ENCODE peak calls at places on chromosomes 12 and 14, in seven cellular contexts. S is GM12878, P is SK-N-SH, Y is HCT116, O is H1, I is K562, J is HepG2. F is an unnamed sample.

GRCh38 chr12:29750928-29751220 is 32.9 kb downstream of the TMTC1 start:
- DNase-seq in Y (no peak), S (no peak), J (no peak), P (no peak), I (no peak), O (no peak), F (no peak)

GRCh38 chr14:104826197-104826857 is 25.4 kb downstream of the ZBTB42 start:
- DNase-seq in Y (peak), I (peak), J (peak), S (no peak), P (peak), O (peak), F (no peak)

GRCh38 chr14:24673534-24674203 is 39.7 kb upstream of the GZMB start:
- DNase-seq in S (peak), O (no peak), J (no peak), Y (no peak), I (no peak), P (no peak), F (no peak)

GRCh38 chr12:110766311-110767154 is 23.8 kb upstream of the PPP1CC start:
- DNase-seq in S (no peak), P (no peak), J (no peak), Y (no peak), I (no peak), O (no peak), F (no peak)

GRCh38 chr14:32697704-32698103 is 241.0 kb upstream of the NPAS3 start:
- DNase-seq in O (no peak), J (no peak), Y (no peak), P (no peak), I (no peak), S (no peak), F (no peak)

GRCh38 chr12:75526655-75527511 is 15.5 kb upstream of the KRR1 start:
- DNase-seq in P (peak), I (peak), J (peak), O (no peak), S (peak), Y (peak), F (peak)

GRCh38 chr14:64806202-64806861 is 73.4 kb downstream of the SPTB start:
- DNase-seq in Y (no peak), J (peak), I (no peak), S (no peak), O (no peak), P (no peak), F (no peak)

GRCh38 chr14:96105921-96106441 is 66.8 kb downstream of the C14orf132 start:
- DNase-seq in Y (no peak), J (no peak), I (no peak), S (no peak), O (no peak), P (no peak), F (no peak)

GRCh38 chr12:14273911-14274306 is 91.6 kb upstream of the ATF7IP start:
- DNase-seq in Y (no peak), O (no peak), J (no peak), P (no peak), S (no peak), I (no peak), F (no peak)

GRCh38 chr14:95340201-95340697 is 20.5 kb upstream of the CLMN start:
- DNase-seq in S (no peak), Y (no peak), I (no peak), P (no peak), O (no peak), J (peak), F (no peak)

GRCh38 chr14:62017651-62018230 is 255.5 kb downstream of the SNAPC1 start:
- DNase-seq in P (no peak), O (no peak), I (no peak), S (no peak), J (no peak), Y (no peak), F (no peak)

GRCh38 chr14:62015248-62015647 is 253.0 kb downstream of the SNAPC1 start:
- DNase-seq in Y (no peak), P (no peak), S (no peak), O (no peak), J (no peak), I (no peak), F (no peak)

GRCh38 chr14:62018606-62019005 is 256.4 kb downstream of the SNAPC1 start:
- DNase-seq in I (no peak), P (no peak), S (no peak), O (no peak), J (no peak), Y (no peak), F (no peak)

DNA sequence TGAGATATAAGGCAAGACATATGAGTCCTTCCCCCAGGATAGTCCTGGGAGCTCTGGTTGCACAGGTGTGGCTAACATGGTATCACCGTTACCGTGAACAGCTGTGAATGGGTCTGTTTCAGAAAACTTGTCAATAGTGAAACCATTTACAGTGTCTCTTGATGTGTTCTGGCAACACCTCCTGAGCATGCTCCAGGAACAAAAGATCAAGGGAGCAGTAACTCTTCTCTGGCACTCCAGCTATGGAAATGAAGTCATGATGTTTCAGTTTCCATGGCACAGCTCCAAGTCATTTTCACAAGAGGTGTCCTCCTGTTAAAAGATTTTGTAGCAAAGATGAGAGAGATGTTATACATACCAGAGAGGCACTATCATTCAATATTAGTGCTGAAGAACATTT is 253.7 kb downstream of the SNAPC1 start:
- DNase-seq in I (no peak), Y (no peak), O (no peak), S (no peak), J (no peak), P (no peak), F (no peak)
- TF ChIP-seq YY1 in I (no peak), Y (no peak), O (no peak), S (no peak), J (no peak), P (no peak), F (no peak)

GRCh38 chr14:93301821-93302447 is 30.9 kb downstream of the BTBD7 start:
- DNase-seq in S (no peak), O (no peak), P (no peak), I (no peak), Y (peak), J (no peak), F (no peak)
- TF ChIP-seq YY1 in S (no peak), O (no peak), P (no peak), I (no peak), Y (no peak), J (no peak), F (no peak)

DNA sequence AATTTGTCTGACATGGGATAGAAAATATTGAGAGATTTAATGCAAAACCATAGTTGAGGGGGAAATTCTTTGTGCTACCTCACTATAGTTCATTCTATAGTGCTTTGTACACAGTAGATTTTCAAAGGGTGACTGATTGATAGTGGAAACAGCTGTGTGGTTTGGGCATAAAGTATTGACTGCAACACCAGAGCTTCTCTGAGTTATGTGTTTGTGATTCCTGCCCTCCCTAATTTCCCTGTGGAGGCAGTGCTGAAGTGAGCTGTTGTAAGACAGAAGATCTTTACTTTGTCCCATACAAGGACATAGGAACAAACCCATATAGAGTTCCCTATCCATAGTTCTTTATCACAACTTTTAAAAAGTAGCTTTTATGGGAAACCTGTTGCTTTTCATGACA is 47.1 kb downstream of the PTPRQ start:
- DNase-seq in Y (no peak), O (no peak), I (no peak), S (no peak), P (no peak), J (no peak), F (no peak)
- TF ChIP-seq YY1 in Y (no peak), O (no peak), I (no peak), S (no peak), P (no peak), J (no peak), F (no peak)

GRCh38 chr12:121893901-121894540 is 5.4 kb downstream of the PSMD9 start:
- DNase-seq in Y (no peak), J (peak), S (no peak), I (no peak), P (no peak), O (no peak), F (no peak)
- TF ChIP-seq YY1 in Y (no peak), J (no peak), S (no peak), I (no peak), P (no peak), O (no peak), F (no peak)

GRCh38 chr14:62307844-62308243 is 545.6 kb downstream of the SNAPC1 start:
- DNase-seq in I (no peak), J (no peak), P (no peak), S (no peak), Y (no peak), O (no peak), F (no peak)
- TF ChIP-seq YY1 in I (no peak), J (no peak), P (no peak), S (no peak), Y (no peak), O (no peak), F (no peak)

DNA sequence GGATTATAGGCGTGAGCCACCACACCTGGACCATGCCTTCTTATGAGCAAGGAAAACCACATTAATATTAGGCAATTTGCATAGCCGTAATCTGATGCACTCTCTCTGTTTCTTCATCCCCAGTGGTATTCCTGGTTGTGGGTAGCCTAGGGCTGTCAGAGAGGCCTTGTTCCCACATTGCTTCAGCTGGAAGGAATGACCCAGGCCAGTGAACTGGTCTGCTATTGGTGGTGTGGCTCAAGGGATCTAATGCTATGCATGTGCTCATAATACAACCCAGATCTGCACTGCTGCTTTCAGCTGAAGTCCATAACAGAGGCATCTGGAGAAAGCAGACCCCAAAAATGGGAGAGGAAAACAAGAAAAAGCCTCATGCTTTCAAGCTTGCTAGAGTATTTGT is 33.1 kb upstream of the G2E3 start:
- DNase-seq in S (no peak), P (no peak), Y (no peak), J (no peak), I (no peak), O (no peak), F (no peak)
- TF ChIP-seq YY1 in S (no peak), P (no peak), Y (no peak), J (no peak), I (no peak), O (no peak), F (no peak)